ENCODE peak calls at places on chromosomes 5 and 9, in eight cellular contexts. One of them, this sample, is unnamed.

GRCh38 chr5:175743676-175744210 is 85.9 kb downstream of the HRH2 start:
- DNase-seq in AG20443: no peak
- DNase-seq in Karpas-422: no peak
- DNase-seq in LoVo: no peak
- DNase-seq in activated CD4-positive, alpha-beta T cell treated with anti-CD3 and anti-CD28 coated beads for 4 hours: no peak
- DNase-seq in NCI-H1417 treated with DMSO at 0.1 percent for 48 hours: no peak
- DNase-seq in activated T-cell treated with anti-CD3 and anti-CD28 coated beads, Interleukin-2, amount 50 U/mL, for 48 hours: no peak
- DNase-seq in gastrocnemius medialis: no peak
- DNase-seq in this sample: no peak

GRCh38 chr9:88388203-88388885 is at the start of gene SPIN1:
- DNase-seq in AG20443: peak
- DNase-seq in Karpas-422: peak
- DNase-seq in LoVo: peak
- DNase-seq in activated CD4-positive, alpha-beta T cell treated with anti-CD3 and anti-CD28 coated beads for 4 hours: peak
- DNase-seq in NCI-H1417 treated with DMSO at 0.1 percent for 48 hours: peak
- DNase-seq in activated T-cell treated with anti-CD3 and anti-CD28 coated beads, Interleukin-2, amount 50 U/mL, for 48 hours: peak
- DNase-seq in gastrocnemius medialis: peak
- DNase-seq in this sample: peak

GRCh38 chr5:2039180-2039531 is 156.4 kb upstream of the IRX4 start:
- DNase-seq in AG20443: no peak
- DNase-seq in Karpas-422: no peak
- DNase-seq in LoVo: no peak
- DNase-seq in activated CD4-positive, alpha-beta T cell treated with anti-CD3 and anti-CD28 coated beads for 4 hours: no peak
- DNase-seq in NCI-H1417 treated with DMSO at 0.1 percent for 48 hours: no peak
- DNase-seq in activated T-cell treated with anti-CD3 and anti-CD28 coated beads, Interleukin-2, amount 50 U/mL, for 48 hours: no peak
- DNase-seq in gastrocnemius medialis: no peak
- DNase-seq in this sample: no peak

GRCh38 chr9:40884072-40884901 is 244.2 kb downstream of the FOXD4L6 start:
- DNase-seq in AG20443: peak
- DNase-seq in Karpas-422: no peak
- DNase-seq in LoVo: no peak
- DNase-seq in activated CD4-positive, alpha-beta T cell treated with anti-CD3 and anti-CD28 coated beads for 4 hours: no peak
- DNase-seq in NCI-H1417 treated with DMSO at 0.1 percent for 48 hours: no peak
- DNase-seq in activated T-cell treated with anti-CD3 and anti-CD28 coated beads, Interleukin-2, amount 50 U/mL, for 48 hours: no peak
- DNase-seq in gastrocnemius medialis: no peak
- DNase-seq in this sample: no peak

GRCh38 chr5:103433216-103433615 is 129.4 kb downstream of the NUDT12 start:
- DNase-seq in AG20443: peak
- DNase-seq in Karpas-422: no peak
- DNase-seq in LoVo: no peak
- DNase-seq in activated CD4-positive, alpha-beta T cell treated with anti-CD3 and anti-CD28 coated beads for 4 hours: no peak
- DNase-seq in NCI-H1417 treated with DMSO at 0.1 percent for 48 hours: no peak
- DNase-seq in activated T-cell treated with anti-CD3 and anti-CD28 coated beads, Interleukin-2, amount 50 U/mL, for 48 hours: no peak
- DNase-seq in gastrocnemius medialis: no peak
- DNase-seq in this sample: no peak

GRCh38 chr9:75633658-75634057 is 256.8 kb upstream of the PCSK5 start:
- DNase-seq in AG20443: no peak
- DNase-seq in Karpas-422: no peak
- DNase-seq in LoVo: no peak
- DNase-seq in activated CD4-positive, alpha-beta T cell treated with anti-CD3 and anti-CD28 coated beads for 4 hours: no peak
- DNase-seq in NCI-H1417 treated with DMSO at 0.1 percent for 48 hours: no peak
- DNase-seq in activated T-cell treated with anti-CD3 and anti-CD28 coated beads, Interleukin-2, amount 50 U/mL, for 48 hours: no peak
- DNase-seq in gastrocnemius medialis: no peak
- DNase-seq in this sample: no peak

GRCh38 chr5:180595381-180596114 is 4.2 kb upstream of the SCGB3A1 start:
- DNase-seq in AG20443: no peak
- DNase-seq in Karpas-422: no peak
- DNase-seq in LoVo: no peak
- DNase-seq in activated CD4-positive, alpha-beta T cell treated with anti-CD3 and anti-CD28 coated beads for 4 hours: no peak
- DNase-seq in NCI-H1417 treated with DMSO at 0.1 percent for 48 hours: no peak
- DNase-seq in activated T-cell treated with anti-CD3 and anti-CD28 coated beads, Interleukin-2, amount 50 U/mL, for 48 hours: no peak
- DNase-seq in gastrocnemius medialis: no peak
- DNase-seq in this sample: no peak

GRCh38 chr9:121499427-121500164 is at the start of gene GGTA1:
- DNase-seq in AG20443: peak
- DNase-seq in Karpas-422: no peak
- DNase-seq in LoVo: peak
- DNase-seq in activated CD4-positive, alpha-beta T cell treated with anti-CD3 and anti-CD28 coated beads for 4 hours: no peak
- DNase-seq in NCI-H1417 treated with DMSO at 0.1 percent for 48 hours: no peak
- DNase-seq in activated T-cell treated with anti-CD3 and anti-CD28 coated beads, Interleukin-2, amount 50 U/mL, for 48 hours: peak
- DNase-seq in gastrocnemius medialis: peak
- DNase-seq in this sample: peak

GRCh38 chr9:33125441-33125840 is 41.7 kb downstream of the B4GALT1 start:
- DNase-seq in AG20443: no peak
- DNase-seq in Karpas-422: no peak
- DNase-seq in LoVo: no peak
- DNase-seq in activated CD4-positive, alpha-beta T cell treated with anti-CD3 and anti-CD28 coated beads for 4 hours: no peak
- DNase-seq in NCI-H1417 treated with DMSO at 0.1 percent for 48 hours: no peak
- DNase-seq in activated T-cell treated with anti-CD3 and anti-CD28 coated beads, Interleukin-2, amount 50 U/mL, for 48 hours: no peak
- DNase-seq in gastrocnemius medialis: no peak
- DNase-seq in this sample: no peak

GRCh38 chr9:116175616-116176015 is 22.0 kb downstream of the PAPPA start:
- DNase-seq in AG20443: no peak
- DNase-seq in Karpas-422: no peak
- DNase-seq in LoVo: no peak
- DNase-seq in activated CD4-positive, alpha-beta T cell treated with anti-CD3 and anti-CD28 coated beads for 4 hours: no peak
- DNase-seq in NCI-H1417 treated with DMSO at 0.1 percent for 48 hours: no peak
- DNase-seq in activated T-cell treated with anti-CD3 and anti-CD28 coated beads, Interleukin-2, amount 50 U/mL, for 48 hours: no peak
- DNase-seq in gastrocnemius medialis: no peak
- DNase-seq in this sample: no peak

GRCh38 chr9:87515588-87516221 is 18.0 kb downstream of the DAPK1 start:
- DNase-seq in AG20443: no peak
- DNase-seq in Karpas-422: no peak
- DNase-seq in LoVo: no peak
- DNase-seq in activated CD4-positive, alpha-beta T cell treated with anti-CD3 and anti-CD28 coated beads for 4 hours: no peak
- DNase-seq in NCI-H1417 treated with DMSO at 0.1 percent for 48 hours: no peak
- DNase-seq in activated T-cell treated with anti-CD3 and anti-CD28 coated beads, Interleukin-2, amount 50 U/mL, for 48 hours: no peak
- DNase-seq in gastrocnemius medialis: no peak
- DNase-seq in this sample: no peak

GRCh38 chr5:75331095-75332090 is 5.6 kb upstream of the HMGCR start:
- DNase-seq in AG20443: no peak
- DNase-seq in Karpas-422: peak
- DNase-seq in LoVo: no peak
- DNase-seq in activated CD4-positive, alpha-beta T cell treated with anti-CD3 and anti-CD28 coated beads for 4 hours: no peak
- DNase-seq in NCI-H1417 treated with DMSO at 0.1 percent for 48 hours: no peak
- DNase-seq in activated T-cell treated with anti-CD3 and anti-CD28 coated beads, Interleukin-2, amount 50 U/mL, for 48 hours: no peak
- DNase-seq in gastrocnemius medialis: no peak
- DNase-seq in this sample: no peak

GRCh38 chr9:135887585-135888050 is 19.7 kb downstream of the CAMSAP1 start:
- DNase-seq in AG20443: no peak
- DNase-seq in Karpas-422: peak
- DNase-seq in LoVo: no peak
- DNase-seq in activated CD4-positive, alpha-beta T cell treated with anti-CD3 and anti-CD28 coated beads for 4 hours: peak
- DNase-seq in NCI-H1417 treated with DMSO at 0.1 percent for 48 hours: no peak
- DNase-seq in activated T-cell treated with anti-CD3 and anti-CD28 coated beads, Interleukin-2, amount 50 U/mL, for 48 hours: peak
- DNase-seq in gastrocnemius medialis: no peak
- DNase-seq in this sample: no peak

GRCh38 chr9:92964981-92965758 is 17.8 kb downstream of the FGD3 start:
- DNase-seq in AG20443: no peak
- DNase-seq in Karpas-422: peak
- DNase-seq in LoVo: no peak
- DNase-seq in activated CD4-positive, alpha-beta T cell treated with anti-CD3 and anti-CD28 coated beads for 4 hours: no peak
- DNase-seq in NCI-H1417 treated with DMSO at 0.1 percent for 48 hours: no peak
- DNase-seq in activated T-cell treated with anti-CD3 and anti-CD28 coated beads, Interleukin-2, amount 50 U/mL, for 48 hours: peak
- DNase-seq in gastrocnemius medialis: peak
- DNase-seq in this sample: no peak

GRCh38 chr9:131733601-131734061 is 6.2 kb downstream of the RAPGEF1 start:
- DNase-seq in AG20443: peak
- DNase-seq in Karpas-422: no peak
- DNase-seq in LoVo: peak
- DNase-seq in activated CD4-positive, alpha-beta T cell treated with anti-CD3 and anti-CD28 coated beads for 4 hours: peak
- DNase-seq in NCI-H1417 treated with DMSO at 0.1 percent for 48 hours: no peak
- DNase-seq in activated T-cell treated with anti-CD3 and anti-CD28 coated beads, Interleukin-2, amount 50 U/mL, for 48 hours: peak
- DNase-seq in gastrocnemius medialis: peak
- DNase-seq in this sample: no peak

GRCh38 chr9:6090272-6090671 is 74.8 kb upstream of the RANBP6 start:
- DNase-seq in AG20443: no peak
- DNase-seq in Karpas-422: no peak
- DNase-seq in LoVo: no peak
- DNase-seq in activated CD4-positive, alpha-beta T cell treated with anti-CD3 and anti-CD28 coated beads for 4 hours: no peak
- DNase-seq in NCI-H1417 treated with DMSO at 0.1 percent for 48 hours: no peak
- DNase-seq in activated T-cell treated with anti-CD3 and anti-CD28 coated beads, Interleukin-2, amount 50 U/mL, for 48 hours: no peak
- DNase-seq in gastrocnemius medialis: peak
- DNase-seq in this sample: no peak

GRCh38 chr9:133522073-133522910 is 2.5 kb downstream of the MYMK start:
- DNase-seq in AG20443: no peak
- DNase-seq in Karpas-422: no peak
- DNase-seq in LoVo: no peak
- DNase-seq in activated CD4-positive, alpha-beta T cell treated with anti-CD3 and anti-CD28 coated beads for 4 hours: no peak
- DNase-seq in NCI-H1417 treated with DMSO at 0.1 percent for 48 hours: no peak
- DNase-seq in activated T-cell treated with anti-CD3 and anti-CD28 coated beads, Interleukin-2, amount 50 U/mL, for 48 hours: no peak
- DNase-seq in gastrocnemius medialis: no peak
- DNase-seq in this sample: no peak

GRCh38 chr9:131868766-131869165 is 128.9 kb upstream of the RAPGEF1 start:
- DNase-seq in AG20443: peak
- DNase-seq in Karpas-422: no peak
- DNase-seq in LoVo: no peak
- DNase-seq in activated CD4-positive, alpha-beta T cell treated with anti-CD3 and anti-CD28 coated beads for 4 hours: no peak
- DNase-seq in NCI-H1417 treated with DMSO at 0.1 percent for 48 hours: no peak
- DNase-seq in activated T-cell treated with anti-CD3 and anti-CD28 coated beads, Interleukin-2, amount 50 U/mL, for 48 hours: no peak
- DNase-seq in gastrocnemius medialis: no peak
- DNase-seq in this sample: no peak

GRCh38 chr9:3788211-3788610 is 262.4 kb upstream of the RFX3 start:
- DNase-seq in AG20443: no peak
- DNase-seq in Karpas-422: no peak
- DNase-seq in LoVo: no peak
- DNase-seq in activated CD4-positive, alpha-beta T cell treated with anti-CD3 and anti-CD28 coated beads for 4 hours: no peak
- DNase-seq in NCI-H1417 treated with DMSO at 0.1 percent for 48 hours: no peak
- DNase-seq in activated T-cell treated with anti-CD3 and anti-CD28 coated beads, Interleukin-2, amount 50 U/mL, for 48 hours: no peak
- DNase-seq in gastrocnemius medialis: no peak
- DNase-seq in this sample: no peak

GRCh38 chr5:121503111-121503840 is 348.4 kb upstream of the FTMT start:
- DNase-seq in AG20443: no peak
- DNase-seq in Karpas-422: peak
- DNase-seq in LoVo: peak
- DNase-seq in activated CD4-positive, alpha-beta T cell treated with anti-CD3 and anti-CD28 coated beads for 4 hours: no peak
- DNase-seq in NCI-H1417 treated with DMSO at 0.1 percent for 48 hours: no peak
- DNase-seq in activated T-cell treated with anti-CD3 and anti-CD28 coated beads, Interleukin-2, amount 50 U/mL, for 48 hours: no peak
- DNase-seq in gastrocnemius medialis: peak
- DNase-seq in this sample: no peak

GRCh38 chr9:2616726-2617377 is 4.7 kb upstream of the VLDLR start:
- DNase-seq in AG20443: no peak
- DNase-seq in Karpas-422: no peak
- DNase-seq in LoVo: no peak
- DNase-seq in activated CD4-positive, alpha-beta T cell treated with anti-CD3 and anti-CD28 coated beads for 4 hours: no peak
- DNase-seq in NCI-H1417 treated with DMSO at 0.1 percent for 48 hours: no peak
- DNase-seq in activated T-cell treated with anti-CD3 and anti-CD28 coated beads, Interleukin-2, amount 50 U/mL, for 48 hours: no peak
- DNase-seq in gastrocnemius medialis: no peak
- DNase-seq in this sample: no peak

GRCh38 chr9:3299872-3300271 is 225.9 kb downstream of the RFX3 start:
- DNase-seq in AG20443: no peak
- DNase-seq in Karpas-422: peak
- DNase-seq in LoVo: no peak
- DNase-seq in activated CD4-positive, alpha-beta T cell treated with anti-CD3 and anti-CD28 coated beads for 4 hours: no peak
- DNase-seq in NCI-H1417 treated with DMSO at 0.1 percent for 48 hours: no peak
- DNase-seq in activated T-cell treated with anti-CD3 and anti-CD28 coated beads, Interleukin-2, amount 50 U/mL, for 48 hours: no peak
- DNase-seq in gastrocnemius medialis: no peak
- DNase-seq in this sample: no peak

GRCh38 chr5:151234476-151235238 is 10.8 kb upstream of the CCDC69 start:
- DNase-seq in AG20443: peak
- DNase-seq in Karpas-422: peak
- DNase-seq in LoVo: no peak
- DNase-seq in activated CD4-positive, alpha-beta T cell treated with anti-CD3 and anti-CD28 coated beads for 4 hours: no peak
- DNase-seq in NCI-H1417 treated with DMSO at 0.1 percent for 48 hours: no peak
- DNase-seq in activated T-cell treated with anti-CD3 and anti-CD28 coated beads, Interleukin-2, amount 50 U/mL, for 48 hours: peak
- DNase-seq in gastrocnemius medialis: peak
- DNase-seq in this sample: no peak

GRCh38 chr5:116475232-116475828 is 99.3 kb downstream of the SEMA6A start:
- DNase-seq in AG20443: no peak
- DNase-seq in Karpas-422: no peak
- DNase-seq in LoVo: no peak
- DNase-seq in activated CD4-positive, alpha-beta T cell treated with anti-CD3 and anti-CD28 coated beads for 4 hours: no peak
- DNase-seq in NCI-H1417 treated with DMSO at 0.1 percent for 48 hours: no peak
- DNase-seq in activated T-cell treated with anti-CD3 and anti-CD28 coated beads, Interleukin-2, amount 50 U/mL, for 48 hours: no peak
- DNase-seq in gastrocnemius medialis: no peak
- DNase-seq in this sample: no peak

GRCh38 chr9:134966697-134967546 is 49.2 kb upstream of the FCN1 start:
- DNase-seq in AG20443: no peak
- DNase-seq in Karpas-422: no peak
- DNase-seq in LoVo: no peak
- DNase-seq in activated CD4-positive, alpha-beta T cell treated with anti-CD3 and anti-CD28 coated beads for 4 hours: no peak
- DNase-seq in NCI-H1417 treated with DMSO at 0.1 percent for 48 hours: no peak
- DNase-seq in activated T-cell treated with anti-CD3 and anti-CD28 coated beads, Interleukin-2, amount 50 U/mL, for 48 hours: no peak
- DNase-seq in gastrocnemius medialis: no peak
- DNase-seq in this sample: no peak

GRCh38 chr5:179585903-179586511 is 35.7 kb downstream of the RUFY1 start:
- DNase-seq in AG20443: no peak
- DNase-seq in Karpas-422: no peak
- DNase-seq in LoVo: no peak
- DNase-seq in activated CD4-positive, alpha-beta T cell treated with anti-CD3 and anti-CD28 coated beads for 4 hours: no peak
- DNase-seq in NCI-H1417 treated with DMSO at 0.1 percent for 48 hours: no peak
- DNase-seq in activated T-cell treated with anti-CD3 and anti-CD28 coated beads, Interleukin-2, amount 50 U/mL, for 48 hours: no peak
- DNase-seq in gastrocnemius medialis: no peak
- DNase-seq in this sample: no peak

GRCh38 chr9:93266521-93267001 is 82.6 kb downstream of the WNK2 start:
- DNase-seq in AG20443: peak
- DNase-seq in Karpas-422: no peak
- DNase-seq in LoVo: no peak
- DNase-seq in activated CD4-positive, alpha-beta T cell treated with anti-CD3 and anti-CD28 coated beads for 4 hours: no peak
- DNase-seq in NCI-H1417 treated with DMSO at 0.1 percent for 48 hours: no peak
- DNase-seq in activated T-cell treated with anti-CD3 and anti-CD28 coated beads, Interleukin-2, amount 50 U/mL, for 48 hours: no peak
- DNase-seq in gastrocnemius medialis: no peak
- DNase-seq in this sample: no peak

GRCh38 chr5:1190296-1190695 is 11.1 kb upstream of the SLC6A19 start:
- DNase-seq in AG20443: no peak
- DNase-seq in Karpas-422: no peak
- DNase-seq in LoVo: no peak
- DNase-seq in activated CD4-positive, alpha-beta T cell treated with anti-CD3 and anti-CD28 coated beads for 4 hours: no peak
- DNase-seq in NCI-H1417 treated with DMSO at 0.1 percent for 48 hours: no peak
- DNase-seq in activated T-cell treated with anti-CD3 and anti-CD28 coated beads, Interleukin-2, amount 50 U/mL, for 48 hours: no peak
- DNase-seq in gastrocnemius medialis: no peak
- DNase-seq in this sample: no peak

GRCh38 chr9:115058684-115059315 is 59.2 kb downstream of the TNC start:
- DNase-seq in AG20443: peak
- DNase-seq in Karpas-422: no peak
- DNase-seq in LoVo: no peak
- DNase-seq in activated CD4-positive, alpha-beta T cell treated with anti-CD3 and anti-CD28 coated beads for 4 hours: no peak
- DNase-seq in NCI-H1417 treated with DMSO at 0.1 percent for 48 hours: no peak
- DNase-seq in activated T-cell treated with anti-CD3 and anti-CD28 coated beads, Interleukin-2, amount 50 U/mL, for 48 hours: no peak
- DNase-seq in gastrocnemius medialis: no peak
- DNase-seq in this sample: no peak